ENCODE peak calls at places on chromosomes 6 and 20, in ten cellular contexts. H is HCT116, J is transverse colon, Y is sigmoid colon, C is breast epithelium, R is prostate gland, B is K562, Q is spleen, M is upper lobe of left lung, V is H1. D is an unnamed sample. For H3K4me1, the result is how much of the 10 kb centered on the place peaks cover.

GRCh38 chr20:46568570-46569129 is 18.2 kb upstream of the OCSTAMP start:
- DNase-seq in H (no peak), J (peak), Y (peak), C (peak), R (peak), B (peak), Q (peak), M (peak), V (no peak), D (peak)

GRCh38 chr6:108497883-108498282 is 62.8 kb upstream of the FOXO3 start:
- DNase-seq in H (peak), J (peak), Y (no peak), C (no peak), R (no peak), B (peak), Q (no peak), M (no peak), V (no peak), D (no peak)

GRCh38 chr6:99330159-99330558 is 19.3 kb downstream of the FAXC start:
- DNase-seq in H (peak), J (peak), Y (no peak), C (peak), R (peak), B (peak), Q (no peak), M (peak), V (no peak), D (peak)

GRCh38 chr20:62642666-62643520 is 590 bp downstream of the SLCO4A1 start:
- DNase-seq in H (no peak), J (peak), Y (no peak), C (no peak), R (no peak), B (peak), Q (peak), M (peak), V (no peak), D (peak)

GRCh38 chr20:21229163-21229562 is 74.0 kb upstream of the XRN2 start:
- DNase-seq in H (peak), J (no peak), Y (no peak), C (no peak), R (no peak), B (no peak), Q (no peak), M (no peak), V (no peak), D (no peak)

GRCh38 chr6:144314003-144314485 is 28.9 kb downstream of the UTRN start:
- DNase-seq in H (no peak), J (no peak), Y (peak), C (peak), R (no peak), B (no peak), Q (peak), M (peak), V (no peak), D (no peak)

GRCh38 chr6:119174879-119175817 is 96.7 kb upstream of the FAM184A start:
- DNase-seq in H (no peak), J (no peak), Y (no peak), C (no peak), R (no peak), B (no peak), Q (no peak), M (no peak), V (no peak), D (no peak)

GRCh38 chr20:64160536-64161495 is 3.4 kb upstream of the MYT1 start:
- DNase-seq in H (no peak), J (no peak), Y (no peak), C (no peak), R (no peak), B (no peak), Q (no peak), M (no peak), V (no peak), D (no peak)

GRCh38 chr6:57205550-57206328 is 16.4 kb downstream of the RAB23 start:
- DNase-seq in H (no peak), J (no peak), Y (no peak), C (no peak), R (no peak), B (no peak), Q (no peak), M (no peak), V (no peak), D (no peak)

GRCh38 chr20:35511814-35512420 is 17.5 kb downstream of the C20orf173 start:
- DNase-seq in H (no peak), J (peak), Y (no peak), C (no peak), R (no peak), B (peak), Q (no peak), M (no peak), V (no peak), D (peak)

GRCh38 chr20:56409946-56410345 is 2.1 kb upstream of the CASS4 start:
- DNase-seq in H (no peak), J (no peak), Y (no peak), C (no peak), R (no peak), B (no peak), Q (no peak), M (no peak), V (no peak), D (no peak)

GRCh38 chr6:491233-491632 is 99.7 kb downstream of the IRF4 start:
- DNase-seq in H (no peak), J (no peak), Y (no peak), C (no peak), R (no peak), B (no peak), Q (no peak), M (no peak), V (no peak), D (no peak)

GRCh38 chr20:1333462-1334369 is 4.8 kb upstream of the SDCBP2 start:
- DNase-seq in H (no peak), J (no peak), Y (no peak), C (peak), R (no peak), B (no peak), Q (peak), M (peak), V (no peak), D (no peak)

GRCh38 chr6:7264041-7264440 is 49.0 kb downstream of the SSR1 start:
- DNase-seq in H (no peak), J (no peak), Y (peak), C (no peak), R (no peak), B (no peak), Q (peak), M (no peak), V (no peak), D (peak)

GRCh38 chr6:72720464-72720863 is 98.6 kb downstream of the KCNQ5 start:
- DNase-seq in H (no peak), J (no peak), Y (no peak), C (no peak), R (no peak), B (no peak), Q (no peak), M (no peak), V (no peak), D (no peak)

GRCh38 chr20:46810442-46811327 is 84.0 kb upstream of the EYA2 start:
- DNase-seq in H (no peak), J (no peak), Y (no peak), C (no peak), R (no peak), B (no peak), Q (no peak), M (no peak), V (no peak), D (no peak)

GRCh38 chr6:150153905-150154492 is 11.2 kb downstream of the PPP1R14C start:
- DNase-seq in H (no peak), J (no peak), Y (no peak), C (no peak), R (no peak), B (no peak), Q (no peak), M (no peak), V (no peak), D (no peak)

GRCh38 chr20:53413188-53413631 is 180.4 kb downstream of the ZNF217 start:
- DNase-seq in H (peak), J (peak), Y (no peak), C (no peak), R (peak), B (peak), Q (peak), M (peak), V (peak), D (peak)

GRCh38 chr6:12593720-12594540 is 122.6 kb upstream of the PHACTR1 start:
- DNase-seq in H (no peak), J (no peak), Y (no peak), C (no peak), R (no peak), B (peak), Q (no peak), M (peak), V (no peak), D (no peak)

GRCh38 chr6:67766061-67766460 is 869.0 kb upstream of the ADGRB3 start:
- DNase-seq in H (no peak), J (no peak), Y (no peak), C (no peak), R (no peak), B (no peak), Q (no peak), M (no peak), V (no peak), D (no peak)

GRCh38 chr6:152161501-152161900 is 354.0 kb downstream of the ESR1 start:
- DNase-seq in H (no peak), J (no peak), Y (no peak), C (no peak), R (no peak), B (no peak), Q (no peak), M (no peak), V (no peak), D (no peak)

GRCh38 chr6:13924146-13924948 is 405 bp upstream of the RNF182 start:
- DNase-seq in H (no peak), J (no peak), Y (no peak), C (no peak), R (peak), B (peak), Q (no peak), M (peak), V (no peak), D (peak)

GRCh38 chr6:91895592-91895991 is 1308.7 kb upstream of the MAP3K7 start:
- DNase-seq in H (no peak), J (no peak), Y (no peak), C (no peak), R (no peak), B (no peak), Q (no peak), M (no peak), V (no peak), D (no peak)

GRCh38 chr6:63634630-63635029 is 972 bp upstream of the PHF3 start:
- DNase-seq in H (no peak), J (no peak), Y (no peak), C (no peak), R (no peak), B (peak), Q (no peak), M (no peak), V (no peak), D (no peak)

GRCh38 chr6:105363100-105363754 is 39.7 kb downstream of the PREP start:
- DNase-seq in H (no peak), J (no peak), Y (no peak), C (no peak), R (no peak), B (no peak), Q (no peak), M (no peak), V (no peak), D (no peak)

GRCh38 chr20:34364013-34364382 is 925 bp downstream of the ITCH start:
- DNase-seq in H (no peak), J (no peak), Y (no peak), C (no peak), R (no peak), B (peak), Q (no peak), M (no peak), V (no peak), D (no peak)

GRCh38 chr20:59308493-59309201 is 8.2 kb downstream of the EDN3 start:
- DNase-seq in H (no peak), J (peak), Y (no peak), C (no peak), R (no peak), B (peak), Q (no peak), M (no peak), V (no peak), D (peak)

GRCh38 chr6:169185011-169185521 is 68.6 kb downstream of the THBS2 start:
- DNase-seq in H (no peak), J (no peak), Y (no peak), C (no peak), R (no peak), B (no peak), Q (no peak), M (no peak), V (no peak), D (no peak)

GRCh38 chr6:144993870-144994269 is 708.7 kb downstream of the UTRN start:
- DNase-seq in H (no peak), J (no peak), Y (no peak), C (no peak), R (no peak), B (no peak), Q (no peak), M (no peak), V (no peak), D (no peak)

GRCh38 chr6:163494279-163494727 is 79.8 kb downstream of the QKI start:
- DNase-seq in H (peak), J (no peak), Y (no peak), C (no peak), R (peak), B (no peak), Q (no peak), M (no peak), V (no peak), D (no peak)

GRCh38 chr6:15276036-15276435 is 30.2 kb downstream of the JARID2 start:
- DNase-seq in H (no peak), J (no peak), Y (no peak), C (no peak), R (no peak), B (no peak), Q (no peak), M (no peak), V (no peak), D (no peak)

GRCh38 chr6:82182756-82183155 is 64.8 kb downstream of the IBTK start:
- DNase-seq in H (no peak), J (no peak), Y (no peak), C (no peak), R (no peak), B (no peak), Q (no peak), M (no peak), V (no peak), D (no peak)

GRCh38 chr20:4135385-4136077 is 120.2 kb upstream of the RNF24 start:
- DNase-seq in H (peak), J (peak), Y (no peak), C (no peak), R (no peak), B (peak), Q (no peak), M (peak), V (peak), D (peak)

GRCh38 chr6:14882394-14883073 is 363.3 kb upstream of the JARID2 start:
- DNase-seq in H (no peak), J (no peak), Y (no peak), C (no peak), R (no peak), B (no peak), Q (no peak), M (no peak), V (no peak), D (no peak)

GRCh38 chr20:56429496-56429895 is 17.4 kb downstream of the CASS4 start:
- DNase-seq in H (no peak), J (no peak), Y (no peak), C (no peak), R (no peak), B (peak), Q (no peak), M (peak), V (no peak), D (no peak)

GRCh38 chr6:28585335-28585734 is 59.7 kb downstream of the GPX5 start:
- DNase-seq in H (no peak), J (no peak), Y (no peak), C (no peak), R (no peak), B (peak), Q (no peak), M (no peak), V (no peak), D (no peak)

GRCh38 chr6:28586273-28586672 is 60.6 kb downstream of the GPX5 start:
- DNase-seq in H (no peak), J (no peak), Y (no peak), C (no peak), R (no peak), B (no peak), Q (no peak), M (no peak), V (no peak), D (no peak)

GRCh38 chr6:28589234-28589951 is 63.7 kb downstream of the GPX5 start:
- DNase-seq in H (peak), J (peak), Y (no peak), C (no peak), R (no peak), B (no peak), Q (no peak), M (no peak), V (peak), D (no peak)

GRCh38 chr6:28587746-28588075 is 62.0 kb downstream of the GPX5 start:
- DNase-seq in H (no peak), J (no peak), Y (no peak), C (no peak), R (no peak), B (no peak), Q (no peak), M (no peak), V (no peak), D (no peak)

DNA sequence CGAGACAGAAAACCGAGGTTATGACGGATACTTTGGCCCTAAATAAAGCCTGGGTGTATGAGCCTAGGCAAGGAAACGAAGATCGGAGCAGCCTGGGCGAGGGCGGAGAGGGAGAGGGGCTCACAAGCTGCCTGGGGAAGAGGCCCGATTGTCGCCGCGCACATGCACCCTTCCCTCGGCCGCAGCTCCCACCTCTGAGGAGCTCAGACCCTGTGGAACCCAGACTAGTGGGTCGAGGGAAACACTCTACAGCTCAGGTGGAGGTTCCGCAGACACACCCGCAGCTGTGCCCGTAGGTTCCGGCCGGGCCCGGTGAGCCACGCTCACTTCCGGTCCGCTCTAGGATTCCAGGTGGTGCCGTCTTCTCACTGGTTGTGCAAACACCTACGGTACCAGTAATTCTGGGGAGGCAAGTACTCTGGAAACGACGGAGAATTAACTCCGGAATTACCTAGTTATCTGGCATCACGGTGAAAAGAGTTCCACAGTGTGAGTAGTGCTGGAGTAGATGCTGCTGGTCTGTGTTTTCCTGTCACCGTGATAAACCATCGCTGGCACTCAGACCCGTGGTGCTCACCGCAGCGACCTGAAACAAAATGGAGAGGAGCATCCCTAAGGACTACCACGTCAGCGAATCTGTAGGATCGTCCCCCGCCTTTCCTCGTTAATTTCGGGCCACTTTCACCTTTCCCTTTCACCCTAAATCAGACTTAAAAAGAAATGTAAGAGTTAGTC is 61.5 kb downstream of the GPX5 start:
- DNase-seq in H (no peak), J (peak), Y (no peak), C (peak), R (peak), B (no peak), Q (peak), M (peak), V (peak), D (peak)
- TF ChIP-seq POLR2A in H (no peak), J (no peak), Y (no peak), C (no peak), R (no peak), B (no peak), Q (no peak), M (peak), V (peak), D (no peak)

GRCh38 chr6:37092851-37093727 is 76.9 kb upstream of the PIM1 start:
- DNase-seq in H (no peak), J (no peak), Y (no peak), C (peak), R (no peak), B (no peak), Q (no peak), M (no peak), V (no peak), D (no peak)
- TF ChIP-seq POLR2AphosphoS5 in H (no peak), J (no peak), Y (no peak), C (no peak), R (no peak), B (no peak), Q (no peak), M (no peak), V (no peak), D (no peak)

GRCh38 chr6:111600154-111600553 is 5.5 kb downstream of the TRAF3IP2 start:
- DNase-seq in H (no peak), J (no peak), Y (no peak), C (no peak), R (no peak), B (no peak), Q (no peak), M (no peak), V (no peak), D (no peak)
- H3K4me1 ChIP-seq in H (under half), J (half or more), Y (half or more), C (under half), R (under half), B (under half), Q (under half), M (half or more), V (under half), D (half or more)

DNA sequence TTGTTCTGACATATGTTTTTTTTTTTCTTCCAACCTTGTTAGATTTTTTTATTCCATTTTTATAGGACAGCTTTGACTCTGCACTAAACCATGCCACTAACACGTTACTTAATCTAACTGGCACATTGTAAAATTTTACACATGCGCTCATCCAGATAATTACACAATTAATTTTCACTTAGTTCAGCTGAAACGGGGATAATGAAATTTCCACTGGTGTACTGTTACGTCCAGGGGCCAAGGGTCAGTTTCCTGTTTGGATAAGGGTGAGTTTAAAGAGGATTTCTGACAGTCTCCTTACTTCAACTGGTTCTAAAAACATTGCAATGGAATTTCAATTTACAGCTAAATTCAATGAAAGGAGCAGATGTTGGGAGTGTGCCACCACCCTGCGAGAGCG is 221.8 kb upstream of the CEP162 start:
- DNase-seq in H (no peak), J (no peak), Y (no peak), C (no peak), R (no peak), B (no peak), Q (no peak), M (no peak), V (no peak), D (no peak)
- TF ChIP-seq POLR2A in H (no peak), J (no peak), Y (no peak), C (no peak), R (no peak), B (no peak), Q (no peak), M (no peak), V (no peak), D (no peak)

GRCh38 chr20:18188446-18188845 is 50.8 kb downstream of the KAT14 start:
- DNase-seq in H (no peak), J (no peak), Y (no peak), C (no peak), R (no peak), B (no peak), Q (no peak), M (no peak), V (no peak), D (no peak)
- TF ChIP-seq POLR2AphosphoS5 in H (no peak), J (no peak), Y (no peak), C (no peak), R (no peak), B (no peak), Q (no peak), M (no peak), V (no peak), D (no peak)